ENCODE peak calls at places on chromosomes 4 and X, in eight cellular contexts. One of them, this sample, is unnamed.

GRCh38 chr4:126766266-126766665 is 866.5 kb upstream of the INTU start:
- DNase-seq in RWPE1: no peak
- DNase-seq in endothelial cell: no peak
- DNase-seq in bronchial epithelial cell: no peak
- DNase-seq in choroid plexus epithelial cell: peak
- DNase-seq in left ventricle myocardium inferior: peak
- DNase-seq in foreskin fibroblast: peak
- DNase-seq in right atrium auricular region: no peak
- DNase-seq in this sample: no peak

GRCh38 chr4:14771504-14772175 is 230.6 kb upstream of the CPEB2 start:
- DNase-seq in RWPE1: peak
- DNase-seq in endothelial cell: no peak
- DNase-seq in bronchial epithelial cell: peak
- DNase-seq in choroid plexus epithelial cell: no peak
- DNase-seq in left ventricle myocardium inferior: no peak
- DNase-seq in foreskin fibroblast: no peak
- DNase-seq in right atrium auricular region: no peak
- DNase-seq in this sample: no peak

GRCh38 chrX:141989802-141990201 is 86.1 kb downstream of the MAGEC1 start:
- DNase-seq in RWPE1: no peak
- DNase-seq in endothelial cell: no peak
- DNase-seq in bronchial epithelial cell: no peak
- DNase-seq in choroid plexus epithelial cell: peak
- DNase-seq in left ventricle myocardium inferior: no peak
- DNase-seq in foreskin fibroblast: peak
- DNase-seq in right atrium auricular region: no peak
- DNase-seq in this sample: no peak

GRCh38 chr4:56731857-56732256 is 50.8 kb upstream of the HOPX start:
- DNase-seq in RWPE1: no peak
- DNase-seq in endothelial cell: no peak
- DNase-seq in bronchial epithelial cell: no peak
- DNase-seq in choroid plexus epithelial cell: no peak
- DNase-seq in left ventricle myocardium inferior: peak
- DNase-seq in foreskin fibroblast: no peak
- DNase-seq in right atrium auricular region: peak
- DNase-seq in this sample: no peak

GRCh38 chr4:73224886-73225285 is 33.7 kb downstream of the ANKRD17 start:
- DNase-seq in RWPE1: no peak
- DNase-seq in endothelial cell: no peak
- DNase-seq in bronchial epithelial cell: no peak
- DNase-seq in choroid plexus epithelial cell: no peak
- DNase-seq in left ventricle myocardium inferior: no peak
- DNase-seq in foreskin fibroblast: no peak
- DNase-seq in right atrium auricular region: no peak
- DNase-seq in this sample: peak

GRCh38 chrX:78650906-78651437 is 8.2 kb downstream of the RTL3 start:
- DNase-seq in RWPE1: no peak
- DNase-seq in endothelial cell: no peak
- DNase-seq in bronchial epithelial cell: no peak
- DNase-seq in choroid plexus epithelial cell: peak
- DNase-seq in left ventricle myocardium inferior: no peak
- DNase-seq in foreskin fibroblast: peak
- DNase-seq in right atrium auricular region: no peak
- DNase-seq in this sample: no peak

GRCh38 chr4:86834901-86835300 is 14.3 kb downstream of the SLC10A6 start:
- DNase-seq in RWPE1: no peak
- DNase-seq in endothelial cell: no peak
- DNase-seq in bronchial epithelial cell: peak
- DNase-seq in choroid plexus epithelial cell: peak
- DNase-seq in left ventricle myocardium inferior: no peak
- DNase-seq in foreskin fibroblast: peak
- DNase-seq in right atrium auricular region: no peak
- DNase-seq in this sample: no peak

GRCh38 chr4:8840816-8841455 is 30.7 kb downstream of the HMX1 start:
- DNase-seq in RWPE1: no peak
- DNase-seq in endothelial cell: no peak
- DNase-seq in bronchial epithelial cell: no peak
- DNase-seq in choroid plexus epithelial cell: no peak
- DNase-seq in left ventricle myocardium inferior: no peak
- DNase-seq in foreskin fibroblast: no peak
- DNase-seq in right atrium auricular region: no peak
- DNase-seq in this sample: no peak

GRCh38 chr4:139606600-139607301 is 50.7 kb upstream of the SETD7 start:
- DNase-seq in RWPE1: no peak
- DNase-seq in endothelial cell: no peak
- DNase-seq in bronchial epithelial cell: peak
- DNase-seq in choroid plexus epithelial cell: peak
- DNase-seq in left ventricle myocardium inferior: no peak
- DNase-seq in foreskin fibroblast: peak
- DNase-seq in right atrium auricular region: no peak
- DNase-seq in this sample: no peak

GRCh38 chr4:77073106-77073858 is 2.5 kb downstream of the CCNI start:
- DNase-seq in RWPE1: no peak
- DNase-seq in endothelial cell: no peak
- DNase-seq in bronchial epithelial cell: peak
- DNase-seq in choroid plexus epithelial cell: peak
- DNase-seq in left ventricle myocardium inferior: no peak
- DNase-seq in foreskin fibroblast: peak
- DNase-seq in right atrium auricular region: no peak
- DNase-seq in this sample: no peak

GRCh38 chr4:102404551-102404969 is 59.3 kb upstream of the SLC39A8 start:
- DNase-seq in RWPE1: no peak
- DNase-seq in endothelial cell: no peak
- DNase-seq in bronchial epithelial cell: no peak
- DNase-seq in choroid plexus epithelial cell: peak
- DNase-seq in left ventricle myocardium inferior: no peak
- DNase-seq in foreskin fibroblast: no peak
- DNase-seq in right atrium auricular region: no peak
- DNase-seq in this sample: no peak

GRCh38 chrX:47502591-47503222 is 19.7 kb upstream of the ZNF41 start:
- DNase-seq in RWPE1: no peak
- DNase-seq in endothelial cell: no peak
- DNase-seq in bronchial epithelial cell: no peak
- DNase-seq in choroid plexus epithelial cell: peak
- DNase-seq in left ventricle myocardium inferior: no peak
- DNase-seq in foreskin fibroblast: peak
- DNase-seq in right atrium auricular region: no peak
- DNase-seq in this sample: no peak

GRCh38 chrX:153631931-153632611 is 14.9 kb upstream of the DUSP9 start:
- DNase-seq in RWPE1: no peak
- DNase-seq in endothelial cell: no peak
- DNase-seq in bronchial epithelial cell: no peak
- DNase-seq in choroid plexus epithelial cell: no peak
- DNase-seq in left ventricle myocardium inferior: no peak
- DNase-seq in foreskin fibroblast: no peak
- DNase-seq in right atrium auricular region: no peak
- DNase-seq in this sample: no peak

GRCh38 chrX:11532291-11533075 is 133.2 kb downstream of the ARHGAP6 start:
- DNase-seq in RWPE1: no peak
- DNase-seq in endothelial cell: no peak
- DNase-seq in bronchial epithelial cell: no peak
- DNase-seq in choroid plexus epithelial cell: peak
- DNase-seq in left ventricle myocardium inferior: no peak
- DNase-seq in foreskin fibroblast: peak
- DNase-seq in right atrium auricular region: no peak
- DNase-seq in this sample: no peak

GRCh38 chrX:10039821-10040793 is 72.9 kb downstream of the CLDN34 start:
- DNase-seq in RWPE1: no peak
- DNase-seq in endothelial cell: no peak
- DNase-seq in bronchial epithelial cell: peak
- DNase-seq in choroid plexus epithelial cell: no peak
- DNase-seq in left ventricle myocardium inferior: no peak
- DNase-seq in foreskin fibroblast: peak
- DNase-seq in right atrium auricular region: no peak
- DNase-seq in this sample: no peak

GRCh38 chr4:40933272-40934053 is 183.7 kb downstream of the NSUN7 start:
- DNase-seq in RWPE1: no peak
- DNase-seq in endothelial cell: no peak
- DNase-seq in bronchial epithelial cell: no peak
- DNase-seq in choroid plexus epithelial cell: peak
- DNase-seq in left ventricle myocardium inferior: no peak
- DNase-seq in foreskin fibroblast: peak
- DNase-seq in right atrium auricular region: no peak
- DNase-seq in this sample: no peak

GRCh38 chrX:133538148-133538547 is 122.9 kb upstream of the GPC4 start:
- DNase-seq in RWPE1: no peak
- DNase-seq in endothelial cell: no peak
- DNase-seq in bronchial epithelial cell: no peak
- DNase-seq in choroid plexus epithelial cell: no peak
- DNase-seq in left ventricle myocardium inferior: no peak
- DNase-seq in foreskin fibroblast: no peak
- DNase-seq in right atrium auricular region: no peak
- DNase-seq in this sample: no peak

GRCh38 chr4:76748649-76749048 is 149.3 kb downstream of the SOWAHB start:
- DNase-seq in RWPE1: no peak
- DNase-seq in endothelial cell: peak
- DNase-seq in bronchial epithelial cell: peak
- DNase-seq in choroid plexus epithelial cell: peak
- DNase-seq in left ventricle myocardium inferior: no peak
- DNase-seq in foreskin fibroblast: peak
- DNase-seq in right atrium auricular region: no peak
- DNase-seq in this sample: no peak

GRCh38 chr4:110540606-110541440 is 64.9 kb downstream of the ENPEP start:
- DNase-seq in RWPE1: peak
- DNase-seq in endothelial cell: no peak
- DNase-seq in bronchial epithelial cell: peak
- DNase-seq in choroid plexus epithelial cell: peak
- DNase-seq in left ventricle myocardium inferior: no peak
- DNase-seq in foreskin fibroblast: peak
- DNase-seq in right atrium auricular region: no peak
- DNase-seq in this sample: no peak

GRCh38 chrX:13013353-13014110 is 30.9 kb downstream of the FAM9C start:
- DNase-seq in RWPE1: no peak
- DNase-seq in endothelial cell: no peak
- DNase-seq in bronchial epithelial cell: no peak
- DNase-seq in choroid plexus epithelial cell: peak
- DNase-seq in left ventricle myocardium inferior: no peak
- DNase-seq in foreskin fibroblast: no peak
- DNase-seq in right atrium auricular region: no peak
- DNase-seq in this sample: peak

GRCh38 chrX:10725071-10725470 is 104.7 kb upstream of the MID1 start:
- DNase-seq in RWPE1: peak
- DNase-seq in endothelial cell: no peak
- DNase-seq in bronchial epithelial cell: no peak
- DNase-seq in choroid plexus epithelial cell: peak
- DNase-seq in left ventricle myocardium inferior: no peak
- DNase-seq in foreskin fibroblast: no peak
- DNase-seq in right atrium auricular region: no peak
- DNase-seq in this sample: peak

GRCh38 chr4:101756181-101756580 is 34.3 kb upstream of the BANK1 start:
- DNase-seq in RWPE1: no peak
- DNase-seq in endothelial cell: no peak
- DNase-seq in bronchial epithelial cell: no peak
- DNase-seq in choroid plexus epithelial cell: no peak
- DNase-seq in left ventricle myocardium inferior: no peak
- DNase-seq in foreskin fibroblast: no peak
- DNase-seq in right atrium auricular region: no peak
- DNase-seq in this sample: no peak

GRCh38 chr4:105965183-105965800 is 70.0 kb downstream of the NPNT start:
- DNase-seq in RWPE1: peak
- DNase-seq in endothelial cell: no peak
- DNase-seq in bronchial epithelial cell: peak
- DNase-seq in choroid plexus epithelial cell: no peak
- DNase-seq in left ventricle myocardium inferior: no peak
- DNase-seq in foreskin fibroblast: no peak
- DNase-seq in right atrium auricular region: no peak
- DNase-seq in this sample: no peak

GRCh38 chrX:133185119-133185518 is 33.0 kb downstream of the TFDP3 start:
- DNase-seq in RWPE1: no peak
- DNase-seq in endothelial cell: no peak
- DNase-seq in bronchial epithelial cell: no peak
- DNase-seq in choroid plexus epithelial cell: no peak
- DNase-seq in left ventricle myocardium inferior: no peak
- DNase-seq in foreskin fibroblast: no peak
- DNase-seq in right atrium auricular region: no peak
- DNase-seq in this sample: no peak

GRCh38 chrX:1623691-1624090 is 8.8 kb downstream of the ASMT start:
- DNase-seq in RWPE1: no peak
- DNase-seq in endothelial cell: no peak
- DNase-seq in bronchial epithelial cell: no peak
- DNase-seq in choroid plexus epithelial cell: no peak
- DNase-seq in left ventricle myocardium inferior: no peak
- DNase-seq in foreskin fibroblast: no peak
- DNase-seq in right atrium auricular region: no peak
- DNase-seq in this sample: no peak

GRCh38 chrX:83916525-83916924 is 55.6 kb downstream of the CYLC1 start:
- DNase-seq in RWPE1: no peak
- DNase-seq in endothelial cell: peak
- DNase-seq in bronchial epithelial cell: peak
- DNase-seq in choroid plexus epithelial cell: peak
- DNase-seq in left ventricle myocardium inferior: no peak
- DNase-seq in foreskin fibroblast: peak
- DNase-seq in right atrium auricular region: no peak
- DNase-seq in this sample: peak
- TF ChIP-seq CTCF in RWPE1: peak
- TF ChIP-seq CTCF in endothelial cell: peak
- TF ChIP-seq CTCF in bronchial epithelial cell: peak
- TF ChIP-seq CTCF in choroid plexus epithelial cell: peak
- TF ChIP-seq CTCF in left ventricle myocardium inferior: no peak
- TF ChIP-seq CTCF in foreskin fibroblast: peak
- TF ChIP-seq CTCF in right atrium auricular region: no peak
- TF ChIP-seq CTCF in this sample: peak

GRCh38 chr4:81504685-81505598 is 33.2 kb upstream of the RASGEF1B start:
- DNase-seq in RWPE1: no peak
- DNase-seq in endothelial cell: no peak
- DNase-seq in bronchial epithelial cell: no peak
- DNase-seq in choroid plexus epithelial cell: no peak
- DNase-seq in left ventricle myocardium inferior: peak
- DNase-seq in foreskin fibroblast: no peak
- DNase-seq in right atrium auricular region: peak
- DNase-seq in this sample: no peak
- TF ChIP-seq CTCF in RWPE1: no peak
- TF ChIP-seq CTCF in endothelial cell: no peak
- TF ChIP-seq CTCF in bronchial epithelial cell: no peak
- TF ChIP-seq CTCF in choroid plexus epithelial cell: no peak
- TF ChIP-seq CTCF in left ventricle myocardium inferior: no peak
- TF ChIP-seq CTCF in foreskin fibroblast: no peak
- TF ChIP-seq CTCF in right atrium auricular region: no peak
- TF ChIP-seq CTCF in this sample: no peak

GRCh38 chrX:95505721-95506120 is 1178.9 kb upstream of the DIAPH2 start:
- DNase-seq in RWPE1: no peak
- DNase-seq in endothelial cell: peak
- DNase-seq in bronchial epithelial cell: peak
- DNase-seq in choroid plexus epithelial cell: no peak
- DNase-seq in left ventricle myocardium inferior: no peak
- DNase-seq in foreskin fibroblast: peak
- DNase-seq in right atrium auricular region: no peak
- DNase-seq in this sample: no peak
- TF ChIP-seq CTCF in RWPE1: no peak
- TF ChIP-seq CTCF in endothelial cell: no peak
- TF ChIP-seq CTCF in bronchial epithelial cell: peak
- TF ChIP-seq CTCF in choroid plexus epithelial cell: no peak
- TF ChIP-seq CTCF in left ventricle myocardium inferior: no peak
- TF ChIP-seq CTCF in foreskin fibroblast: no peak
- TF ChIP-seq CTCF in right atrium auricular region: no peak
- TF ChIP-seq CTCF in this sample: no peak

GRCh38 chrX:128800138-128800537 is 723.2 kb downstream of the SMARCA1 start:
- DNase-seq in RWPE1: no peak
- DNase-seq in endothelial cell: no peak
- DNase-seq in bronchial epithelial cell: no peak
- DNase-seq in choroid plexus epithelial cell: peak
- DNase-seq in left ventricle myocardium inferior: no peak
- DNase-seq in foreskin fibroblast: no peak
- DNase-seq in right atrium auricular region: no peak
- DNase-seq in this sample: no peak
- TF ChIP-seq CTCF in RWPE1: no peak
- TF ChIP-seq CTCF in endothelial cell: no peak
- TF ChIP-seq CTCF in bronchial epithelial cell: no peak
- TF ChIP-seq CTCF in choroid plexus epithelial cell: no peak
- TF ChIP-seq CTCF in left ventricle myocardium inferior: no peak
- TF ChIP-seq CTCF in foreskin fibroblast: no peak
- TF ChIP-seq CTCF in right atrium auricular region: no peak
- TF ChIP-seq CTCF in this sample: no peak